ENCODE peak calls at places on chromosomes 1 and 21, in five cellular contexts. W, G, I, V and Y are unnamed samples.

GRCh38 chr1:157641177-157641576 is 43.3 kb upstream of the FCRL4 start:
- DNase-seq in W (no peak), V (no peak), I (no peak), G (no peak), Y (no peak)

GRCh38 chr1:18953656-18954259 is 2.7 kb downstream of the IFFO2 start:
- DNase-seq in G (no peak), W (no peak), I (no peak), V (no peak), Y (no peak)

GRCh38 chr1:196546272-196547245 is 61.7 kb downstream of the KCNT2 start:
- DNase-seq in V (no peak), G (no peak), W (no peak), I (no peak), Y (no peak)

GRCh38 chr1:11690669-11691301 is 725 bp upstream of the DRAXIN start:
- DNase-seq in G (no peak), I (no peak), V (no peak), W (no peak), Y (no peak)

GRCh38 chr1:45536886-45537285 is 13.7 kb upstream of the AKR1A1 start:
- DNase-seq in W (no peak), I (no peak), G (no peak), V (no peak), Y (no peak)

GRCh38 chr1:153023109-153023508 is 7.9 kb upstream of the SPRR1B start:
- DNase-seq in V (no peak), I (no peak), W (no peak), G (no peak), Y (no peak)

GRCh38 chr1:234973426-234974250 is 155.0 kb downstream of the TOMM20 start:
- DNase-seq in I (no peak), W (no peak), V (no peak), G (no peak), Y (peak)

GRCh38 chr1:202160377-202160940 is at the start of gene PTPN7:
- DNase-seq in V (peak), G (peak), I (no peak), W (peak), Y (no peak)

GRCh38 chr1:156407760-156408159 is 38.7 kb downstream of the RHBG start:
- DNase-seq in V (no peak), G (no peak), I (no peak), W (no peak), Y (no peak)

GRCh38 chr21:29299906-29300546 is 1.3 kb downstream of the BACH1 start:
- DNase-seq in W (peak), I (peak), G (peak), V (peak), Y (no peak)

GRCh38 chr1:113931456-113931855 is 2.3 kb downstream of the HIPK1 start:
- DNase-seq in V (no peak), G (no peak), I (no peak), W (no peak), Y (no peak)

GRCh38 chr1:93605812-93606512 is 75.7 kb downstream of the BCAR3 start:
- DNase-seq in V (no peak), I (no peak), W (no peak), G (no peak), Y (no peak)

GRCh38 chr1:63829349-63830327 is 55.8 kb downstream of the ROR1 start:
- DNase-seq in G (no peak), W (no peak), I (no peak), V (no peak), Y (no peak)

GRCh38 chr1:119338004-119338403 is 30.6 kb upstream of the HAO2 start:
- DNase-seq in V (no peak), W (no peak), I (no peak), G (no peak), Y (no peak)

GRCh38 chr1:185694081-185694480 is 40.1 kb upstream of the HMCN1 start:
- DNase-seq in V (no peak), W (no peak), I (no peak), G (peak), Y (peak)